ENCODE peak calls at places on chromosomes 3 and 15, in five cellular contexts. S is transverse colon, K is sigmoid colon, Q is H1, O is suprapubic skin. L is an unnamed sample.

GRCh38 chr3:152539191-152539764 is 270.5 kb downstream of the MBNL1 start:
- DNase-seq in Q (no peak), O (no peak), K (no peak), S (no peak), L (no peak)

GRCh38 chr15:40858706-40859105 is 14.9 kb downstream of the SPINT1 start:
- DNase-seq in S (no peak), K (no peak), Q (no peak), O (no peak), L (no peak)

GRCh38 chr15:45842151-45842550 is 207.3 kb downstream of the SQOR start:
- DNase-seq in S (peak), K (no peak), Q (no peak), O (no peak), L (no peak)

GRCh38 chr3:187920871-187921270 is 175.6 kb upstream of the BCL6 start:
- DNase-seq in S (peak), K (peak), O (no peak), Q (no peak), L (peak)

GRCh38 chr3:32840086-32840841 is 22.5 kb downstream of the TRIM71 start:
- DNase-seq in S (no peak), K (no peak), Q (no peak), O (no peak), L (no peak)

GRCh38 chr15:81257435-81257834 is 60.8 kb downstream of the IL16 start:
- DNase-seq in S (no peak), K (no peak), Q (no peak), O (no peak), L (no peak)

GRCh38 chr15:59398220-59398619 is 25.5 kb upstream of the MYO1E start:
- DNase-seq in S (no peak), Q (no peak), O (no peak), K (no peak), L (no peak)

GRCh38 chr15:40775740-40776536 is 6.2 kb downstream of the C15orf62 start:
- DNase-seq in O (no peak), S (no peak), K (no peak), Q (no peak), L (no peak)

GRCh38 chr15:59687831-59688230 is 1.3 kb downstream of the BNIP2 start:
- DNase-seq in O (no peak), S (no peak), K (no peak), Q (no peak), L (no peak)

GRCh38 chr3:13085846-13086179 is 12.6 kb upstream of the IQSEC1 start:
- DNase-seq in Q (no peak), S (no peak), K (no peak), O (no peak), L (no peak)

GRCh38 chr3:14911651-14912050 is 35.7 kb upstream of the NR2C2 start:
- DNase-seq in O (peak), S (no peak), Q (no peak), K (no peak), L (no peak)

GRCh38 chr3:56800373-56801150 is 1.2 kb downstream of the ARHGEF3 start:
- DNase-seq in O (no peak), K (no peak), Q (no peak), S (peak), L (no peak)

GRCh38 chr15:87777054-87777498 is 479.5 kb downstream of the NTRK3 start:
- DNase-seq in K (no peak), O (no peak), Q (no peak), S (no peak), L (peak)

GRCh38 chr3:129481783-129482332 is 41.8 kb downstream of the IFT122 start:
- DNase-seq in S (no peak), K (peak), Q (no peak), O (peak), L (peak)

GRCh38 chr15:29139072-29139471 is 130.6 kb downstream of the NSMCE3 start:
- DNase-seq in Q (no peak), O (peak), K (no peak), S (no peak), L (no peak)

GRCh38 chr3:106836906-106837305 is 540.3 kb upstream of the CCDC54 start:
- DNase-seq in O (no peak), Q (no peak), S (no peak), K (no peak), L (no peak)

GRCh38 chr15:48059786-48060185 is 61.0 kb upstream of the SLC24A5 start:
- DNase-seq in S (no peak), Q (no peak), O (no peak), K (no peak), L (peak)

GRCh38 chr15:31266712-31267111 is 59.9 kb upstream of the KLF13 start:
- DNase-seq in Q (no peak), K (peak), O (peak), S (peak), L (no peak)

GRCh38 chr3:171459130-171459941 is 869 bp downstream of the TNIK start:
- DNase-seq in S (peak), Q (no peak), K (peak), O (no peak), L (peak)

GRCh38 chr15:77138167-77138522 is 67.2 kb upstream of the TSPAN3 start:
- DNase-seq in S (peak), K (no peak), O (no peak), Q (no peak), L (no peak)

GRCh38 chr3:5188419-5189405 is 1.2 kb downstream of the EDEM1 start:
- DNase-seq in Q (no peak), S (peak), O (no peak), K (no peak), L (no peak)

GRCh38 chr3:171806200-171807128 is 3.8 kb downstream of the PLD1 start:
- DNase-seq in K (no peak), O (no peak), Q (no peak), S (no peak), L (no peak)

GRCh38 chr15:40830884-40831283 is 2.4 kb upstream of the PPP1R14D start:
- DNase-seq in S (no peak), O (no peak), K (no peak), Q (no peak), L (no peak)

GRCh38 chr3:123816673-123817207 is 67.4 kb downstream of the MYLK start:
- DNase-seq in O (no peak), K (no peak), S (no peak), Q (no peak), L (no peak)

GRCh38 chr3:69740103-69741021 is 1.1 kb downstream of the MITF start:
- DNase-seq in Q (peak), S (peak), O (no peak), K (peak), L (no peak)

GRCh38 chr15:67105065-67105951 is 39.9 kb downstream of the SMAD3 start:
- DNase-seq in S (peak), K (peak), Q (no peak), O (no peak), L (peak)

GRCh38 chr3:187994221-187995085 is 159.5 kb upstream of the LPP start:
- DNase-seq in S (no peak), K (no peak), Q (no peak), O (no peak), L (no peak)

GRCh38 chr15:31024979-31025378 is 33.6 kb upstream of the MTMR10 start:
- DNase-seq in Q (no peak), S (no peak), K (no peak), O (no peak), L (no peak)

GRCh38 chr3:52983336-52983807 is 62.5 kb downstream of the SFMBT1 start:
- DNase-seq in O (no peak), Q (no peak), K (no peak), S (peak), L (peak)

GRCh38 chr15:82540984-82541431 is 751 bp upstream of the RPS17 start:
- DNase-seq in O (no peak), K (no peak), S (peak), Q (no peak), L (no peak)
- TF ChIP-seq EP300 in O (no peak), K (no peak), S (no peak), Q (no peak), L (no peak)

DNA sequence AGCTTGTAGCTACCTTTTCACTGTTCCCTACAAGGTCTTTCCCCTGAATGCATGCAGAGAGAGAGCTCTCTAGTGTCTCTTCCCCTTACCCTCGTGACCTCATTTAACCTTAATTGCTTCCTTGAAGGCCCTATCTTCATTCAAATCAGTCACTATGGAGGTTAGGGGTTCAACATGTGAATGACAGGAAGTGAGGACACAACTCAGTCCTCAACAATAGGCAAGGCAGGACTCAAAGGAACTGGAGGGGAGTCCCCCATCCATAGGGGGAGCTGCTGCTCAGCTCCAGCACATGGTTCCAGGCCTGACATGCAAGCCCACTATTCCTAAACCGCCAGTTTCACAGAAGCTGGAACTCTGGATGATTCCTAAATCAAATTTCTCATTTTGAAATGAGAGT is 33.8 kb upstream of the GYG1 start:
- DNase-seq in S (no peak), K (no peak), O (no peak), Q (peak), L (no peak)
- TF ChIP-seq CTCF in S (no peak), K (no peak), O (no peak), Q (peak), L (no peak)

DNA sequence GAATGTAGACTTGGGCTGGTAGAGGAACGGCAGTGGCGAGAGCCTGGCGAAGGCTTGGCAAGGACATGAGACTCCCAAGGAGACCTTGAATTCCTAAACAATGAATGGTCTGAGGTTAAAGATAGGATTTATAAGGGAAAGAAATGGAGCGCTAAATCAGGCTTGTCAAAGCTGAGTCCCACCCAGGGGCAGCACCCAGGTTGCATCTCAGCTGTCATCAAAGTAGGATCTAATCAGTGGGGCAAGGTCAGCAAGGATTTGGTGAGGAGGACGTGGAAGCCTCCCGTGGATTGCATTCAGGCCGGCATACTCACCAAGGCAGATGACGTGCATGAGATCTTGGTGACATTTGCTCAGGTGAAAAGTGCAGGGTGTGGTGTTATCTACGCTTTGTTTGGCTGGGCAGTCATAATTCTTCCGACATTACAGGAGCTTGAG is 99.6 kb upstream of the TSC22D2 start:
- DNase-seq in O (no peak), Q (no peak), K (no peak), S (peak), L (no peak)
- H3K4me3 ChIP-seq in O (no peak), Q (no peak), K (no peak), S (no peak), L (no peak)

DNA sequence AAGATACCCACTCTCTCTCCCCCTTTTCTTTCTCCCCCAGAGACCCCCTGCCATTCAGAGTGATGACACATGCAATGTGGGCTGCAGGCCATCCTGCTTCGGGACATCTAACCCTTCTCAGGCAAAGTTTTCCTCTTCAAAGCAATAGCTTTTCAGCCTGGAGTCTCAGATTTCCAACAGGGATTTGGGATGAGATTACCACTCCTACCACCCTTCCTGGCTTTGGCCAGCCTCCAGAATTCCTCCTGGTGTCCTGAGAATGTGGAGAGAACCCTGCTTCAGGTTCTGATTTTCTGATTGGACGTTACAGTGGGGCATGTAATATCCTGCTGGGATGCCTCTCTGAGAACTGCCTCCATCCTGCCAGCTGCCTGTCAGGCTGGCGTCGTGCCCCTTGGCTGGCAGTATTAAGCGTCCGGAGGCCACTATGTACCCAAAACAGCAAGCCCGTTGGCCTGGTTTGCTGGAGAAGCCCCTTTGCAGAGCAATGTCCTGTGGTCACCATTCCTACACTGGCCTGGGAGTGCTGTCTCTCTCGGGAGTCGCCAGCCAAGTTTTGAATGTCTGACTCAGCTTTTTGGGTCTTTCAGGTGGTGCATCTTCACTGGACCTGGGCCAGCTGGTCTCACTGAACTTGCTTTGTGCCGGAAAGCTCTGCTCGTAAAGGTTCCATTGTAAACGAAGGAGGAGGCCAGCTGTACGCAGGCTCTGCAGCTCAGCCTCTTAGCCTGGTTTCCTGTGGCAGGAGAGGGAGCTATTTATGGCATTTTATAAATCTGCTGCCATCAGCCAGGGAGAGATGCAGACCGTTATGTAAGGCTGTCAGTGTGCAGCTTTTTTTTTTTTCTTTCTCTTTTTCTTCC is 19.2 kb upstream of the TRAK1 start:
- DNase-seq in Q (no peak), K (peak), O (peak), S (peak), L (peak)
- TF ChIP-seq EP300 in Q (no peak), K (peak), O (no peak), S (peak), L (peak)